ENCODE peak calls at places on chromosomes 6 and 20, in five cellular contexts. J is testis, E is Peyer's patch, W is HCT116, R is PC-9. G is an unnamed sample.
A peak's percentile ranks its signal among the peaks of the same experiment; 100 is the strongest.

GRCh38 chr6:144143878-144144277 is 6.4 kb upstream of the STX11 start:
- DNase-seq in J (no peak), E (no peak), W (no peak), R (no peak), G (no peak)

GRCh38 chr20:58546756-58547526 is 31.7 kb upstream of the APCDD1L start:
- DNase-seq in J (peak; percentile 6), E (no peak), W (no peak), R (no peak), G (no peak)

GRCh38 chr6:128161839-128162238 is 261.0 kb upstream of the THEMIS start:
- DNase-seq in J (no peak), E (no peak), W (no peak), R (no peak), G (no peak)

GRCh38 chr20:10848810-10849370 is 175.1 kb upstream of the JAG1 start:
- DNase-seq in J (peak; percentile 53), E (peak; percentile 55), W (peak; percentile 21), R (peak; percentile 71), G (peak; percentile 86)

GRCh38 chr6:35581633-35582032 is 68.9 kb upstream of the TULP1 start:
- DNase-seq in J (no peak), E (no peak), W (no peak), R (no peak), G (no peak)

GRCh38 chr20:8018928-8019177 is 708 bp downstream of the TMX4 start:
- DNase-seq in J (no peak), E (no peak), W (no peak), R (no peak), G (no peak)

GRCh38 chr6:103797738-103798137 is 1062.0 kb downstream of the HACE1 start:
- DNase-seq in J (no peak), E (no peak), W (no peak), R (no peak), G (no peak)

GRCh38 chr6:52416629-52417151 is 3.5 kb upstream of the EFHC1 start:
- DNase-seq in J (no peak), E (no peak), W (peak; percentile 77), R (peak; percentile 67), G (peak; percentile 63)

GRCh38 chr6:110944681-110945151 is 13.8 kb upstream of the GTF3C6 start:
- DNase-seq in J (no peak), E (no peak), W (peak; percentile 69), R (peak; percentile 93), G (peak; percentile 96)

GRCh38 chr6:154414021-154414813 is 57.6 kb upstream of the IPCEF1 start:
- DNase-seq in J (no peak), E (no peak), W (no peak), R (peak; percentile 35), G (peak; percentile 5)

GRCh38 chr6:138577151-138577915 is 78.0 kb upstream of the NHSL1 start:
- DNase-seq in J (no peak), E (no peak), W (no peak), R (no peak), G (no peak)

GRCh38 chr20:20373046-20373706 is 5.3 kb downstream of the INSM1 start:
- DNase-seq in J (no peak), E (no peak), W (no peak), R (no peak), G (peak; percentile 64)

GRCh38 chr20:34525342-34525708 is 9.1 kb downstream of the DYNLRB1 start:
- DNase-seq in J (no peak), E (no peak), W (no peak), R (no peak), G (no peak)

GRCh38 chr6:163416640-163417253 is 2.2 kb downstream of the QKI start:
- DNase-seq in J (peak; percentile 81), E (no peak), W (peak; percentile 33), R (peak; percentile 76), G (peak; percentile 79)

GRCh38 chr6:162149786-162150185 is 577.8 kb downstream of the PRKN start:
- DNase-seq in J (no peak), E (no peak), W (no peak), R (no peak), G (no peak)

GRCh38 chr20:9981834-9982233 is 53.0 kb upstream of the ANKEF1 start:
- DNase-seq in J (no peak), E (no peak), W (no peak), R (no peak), G (no peak)

GRCh38 chr20:50658804-50659380 is 32.5 kb downstream of the RIPOR3 start:
- DNase-seq in J (peak; percentile 74), E (no peak), W (no peak), R (peak; percentile 95), G (no peak)

GRCh38 chr20:23365390-23366165 is 3.6 kb downstream of the GZF1 start:
- DNase-seq in J (peak; percentile 16), E (no peak), W (no peak), R (no peak), G (no peak)

DNA sequence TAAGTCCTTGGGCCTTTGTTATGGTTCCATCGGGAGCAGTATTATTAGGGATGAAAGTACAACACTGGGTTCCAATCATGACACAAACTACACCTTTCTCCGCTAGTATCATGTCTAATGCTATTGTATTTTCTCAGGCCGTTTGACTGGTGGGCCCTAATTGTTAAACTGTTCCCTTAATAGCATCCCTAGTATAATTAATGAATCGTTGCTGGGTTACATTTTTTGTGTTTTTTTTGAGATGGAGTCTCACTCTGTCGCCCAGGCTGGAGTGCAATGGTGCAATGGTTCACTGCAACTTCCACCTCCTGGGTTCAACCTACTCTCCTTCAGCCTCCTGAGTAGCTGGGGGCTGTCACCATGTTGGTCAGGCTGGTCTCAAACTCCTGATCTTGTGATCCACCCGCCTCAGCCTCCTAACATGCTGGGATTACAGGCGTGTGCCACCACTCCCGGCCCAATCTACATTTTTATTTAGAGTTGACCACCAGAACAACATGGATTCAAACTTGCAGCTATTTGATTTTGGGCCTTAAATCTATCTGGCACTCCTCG is 4.1 kb upstream of the ZNFX1 start:
- DNase-seq in J (no peak), E (no peak), W (no peak), R (no peak), G (no peak)
- H3K9me3 ChIP-seq in J (no peaks in the 10 kb centered on the region), E (peaks cover 40% of the 10 kb centered on the region), W (no peaks in the 10 kb centered on the region), R (peaks cover 73% of the 10 kb centered on the region), G (no peaks in the 10 kb centered on the region)

DNA sequence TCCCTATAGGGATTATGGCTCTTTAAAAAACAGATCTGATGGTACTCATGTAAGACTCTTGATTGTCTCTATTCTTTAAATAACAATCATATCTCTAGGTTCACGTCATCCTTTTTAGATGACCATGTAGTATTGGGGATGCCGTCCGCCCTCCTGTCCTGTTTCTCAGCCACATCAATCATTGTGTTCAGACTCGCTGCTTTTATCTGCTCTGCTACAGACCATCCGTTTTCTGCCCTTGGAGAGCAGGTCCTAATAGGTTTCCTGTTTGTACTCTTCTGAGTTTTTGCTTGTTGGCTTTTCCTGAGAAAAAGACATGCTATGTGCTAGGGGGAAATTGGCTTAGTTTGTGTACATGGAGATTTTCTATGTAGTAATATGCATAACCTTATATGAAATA is 76.8 kb downstream of the SASH1 start:
- DNase-seq in J (no peak), E (no peak), W (no peak), R (no peak), G (no peak)
- H3K9me3 ChIP-seq in J (no peaks in the 10 kb centered on the region), E (no peaks in the 10 kb centered on the region), W (no peaks in the 10 kb centered on the region), R (no peaks in the 10 kb centered on the region), G (no peaks in the 10 kb centered on the region)

GRCh38 chr20:59656417-59656816 is 52.1 kb downstream of the PHACTR3 start:
- DNase-seq in J (no peak), E (no peak), W (no peak), R (no peak), G (no peak)
- H3K9me3 ChIP-seq in J (no peaks in the 10 kb centered on the region), E (peaks cover 14% of the 10 kb centered on the region), W (no peaks in the 10 kb centered on the region), R (peaks cover 12% of the 10 kb centered on the region), G (peaks cover 3% of the 10 kb centered on the region)

GRCh38 chr6:169411722-169412121 is 158.1 kb upstream of the THBS2 start:
- DNase-seq in J (no peak), E (no peak), W (no peak), R (no peak), G (no peak)
- H3K9me3 ChIP-seq in J (no peaks in the 10 kb centered on the region), E (peaks cover 9% of the 10 kb centered on the region), W (peaks cover 5% of the 10 kb centered on the region), R (peaks cover 6% of the 10 kb centered on the region), G (peaks cover 4% of the 10 kb centered on the region)

GRCh38 chr20:56285496-56285895 is 37.0 kb downstream of the MC3R start:
- DNase-seq in J (no peak), E (no peak), W (no peak), R (no peak), G (peak; percentile 55)
- H3K9me3 ChIP-seq in J (no peaks in the 10 kb centered on the region), E (no peaks in the 10 kb centered on the region), W (no peaks in the 10 kb centered on the region), R (no peaks in the 10 kb centered on the region), G (no peaks in the 10 kb centered on the region)